ENCODE peak calls at places on chromosomes 7 and 10, in eight cellular contexts. One of them, this sample, is unnamed.

GRCh38 chr10:94358480-94358879 is 4.3 kb downstream of the NOC3L start:
- DNase-seq in cardiac fibroblast: peak; percentile 91
- DNase-seq in fibroblast of lung: peak; percentile 96
- DNase-seq in IMR-90: peak; percentile 96
- DNase-seq in uterus: no peak
- DNase-seq in H7: no peak
- DNase-seq in OCI-LY7: no peak
- DNase-seq in A549: no peak
- DNase-seq in this sample: peak; percentile 65

GRCh38 chr7:132318338-132319318 is 257.6 kb downstream of the PLXNA4 start:
- DNase-seq in IMR-90: peak; percentile 72
- DNase-seq in OCI-LY7: peak; percentile 74
- DNase-seq in uterus: peak; percentile 83
- DNase-seq in fibroblast of lung: peak; percentile 78
- DNase-seq in A549: peak; percentile 93
- DNase-seq in cardiac fibroblast: peak; percentile 83
- DNase-seq in H7: peak; percentile 91
- DNase-seq in this sample: peak; percentile 53

GRCh38 chr7:29508608-29509007 is 55.0 kb upstream of the PRR15 start:
- DNase-seq in uterus: no peak
- DNase-seq in OCI-LY7: no peak
- DNase-seq in IMR-90: no peak
- DNase-seq in H7: no peak
- DNase-seq in cardiac fibroblast: no peak
- DNase-seq in fibroblast of lung: no peak
- DNase-seq in A549: no peak
- DNase-seq in this sample: no peak

GRCh38 chr7:30142710-30143109 is 7.9 kb downstream of the MTURN start:
- DNase-seq in uterus: peak; percentile 33
- DNase-seq in IMR-90: peak; percentile 19
- DNase-seq in OCI-LY7: no peak
- DNase-seq in H7: no peak
- DNase-seq in cardiac fibroblast: peak; percentile 70
- DNase-seq in fibroblast of lung: peak; percentile 79
- DNase-seq in A549: no peak
- DNase-seq in this sample: peak; percentile 47

GRCh38 chr7:140390466-140391190 is 7.7 kb downstream of the SLC37A3 start:
- DNase-seq in uterus: no peak
- DNase-seq in IMR-90: peak; percentile 22
- DNase-seq in OCI-LY7: peak; percentile 65
- DNase-seq in fibroblast of lung: peak; percentile 54
- DNase-seq in A549: no peak
- DNase-seq in H7: no peak
- DNase-seq in cardiac fibroblast: peak; percentile 23
- DNase-seq in this sample: no peak

GRCh38 chr7:3112499-3113134 is 69.0 kb upstream of the CARD11 start:
- DNase-seq in H7: no peak
- DNase-seq in IMR-90: no peak
- DNase-seq in A549: no peak
- DNase-seq in fibroblast of lung: no peak
- DNase-seq in cardiac fibroblast: no peak
- DNase-seq in uterus: no peak
- DNase-seq in OCI-LY7: no peak
- DNase-seq in this sample: no peak

GRCh38 chr10:87652261-87652660 is 7.4 kb upstream of the PAPSS2 start:
- DNase-seq in OCI-LY7: no peak
- DNase-seq in IMR-90: no peak
- DNase-seq in H7: no peak
- DNase-seq in uterus: no peak
- DNase-seq in A549: no peak
- DNase-seq in cardiac fibroblast: no peak
- DNase-seq in fibroblast of lung: no peak
- DNase-seq in this sample: no peak

GRCh38 chr10:3806603-3807002 is 21.6 kb upstream of the KLF6 start:
- DNase-seq in fibroblast of lung: peak; percentile 96
- DNase-seq in uterus: no peak
- DNase-seq in OCI-LY7: peak; percentile 42
- DNase-seq in H7: no peak
- DNase-seq in IMR-90: peak; percentile 94
- DNase-seq in cardiac fibroblast: peak; percentile 96
- DNase-seq in A549: no peak
- DNase-seq in this sample: peak; percentile 79

GRCh38 chr10:97356318-97356914 is 21.9 kb upstream of the FRAT2 start:
- DNase-seq in OCI-LY7: peak; percentile 53
- DNase-seq in uterus: no peak
- DNase-seq in IMR-90: no peak
- DNase-seq in H7: no peak
- DNase-seq in A549: no peak
- DNase-seq in cardiac fibroblast: no peak
- DNase-seq in fibroblast of lung: no peak
- DNase-seq in this sample: no peak

GRCh38 chr10:1824928-1825327 is 87.6 kb upstream of the ADARB2 start:
- DNase-seq in uterus: no peak
- DNase-seq in H7: no peak
- DNase-seq in A549: no peak
- DNase-seq in OCI-LY7: peak; percentile 85
- DNase-seq in fibroblast of lung: no peak
- DNase-seq in cardiac fibroblast: no peak
- DNase-seq in IMR-90: no peak
- DNase-seq in this sample: no peak

GRCh38 chr10:35758086-35758485 is 116.0 kb upstream of the FZD8 start:
- DNase-seq in OCI-LY7: no peak
- DNase-seq in uterus: peak; percentile 27
- DNase-seq in A549: no peak
- DNase-seq in IMR-90: no peak
- DNase-seq in H7: no peak
- DNase-seq in fibroblast of lung: no peak
- DNase-seq in cardiac fibroblast: peak; percentile 35
- DNase-seq in this sample: no peak

GRCh38 chr7:26188291-26188999 is 12.1 kb downstream of the HNRNPA2B1 start:
- DNase-seq in cardiac fibroblast: no peak
- DNase-seq in IMR-90: no peak
- DNase-seq in fibroblast of lung: no peak
- DNase-seq in uterus: no peak
- DNase-seq in OCI-LY7: no peak
- DNase-seq in H7: peak; percentile 17
- DNase-seq in A549: no peak
- DNase-seq in this sample: no peak

GRCh38 chr10:132793871-132794849 is 8.2 kb upstream of the NKX6-2 start:
- DNase-seq in fibroblast of lung: no peak
- DNase-seq in A549: no peak
- DNase-seq in OCI-LY7: no peak
- DNase-seq in H7: peak; percentile 80
- DNase-seq in cardiac fibroblast: no peak
- DNase-seq in uterus: no peak
- DNase-seq in IMR-90: no peak
- DNase-seq in this sample: no peak

GRCh38 chr7:1236132-1236655 is 3.5 kb downstream of the UNCX start:
- DNase-seq in A549: no peak
- DNase-seq in IMR-90: no peak
- DNase-seq in fibroblast of lung: no peak
- DNase-seq in OCI-LY7: no peak
- DNase-seq in uterus: no peak
- DNase-seq in cardiac fibroblast: no peak
- DNase-seq in H7: peak; percentile 89
- DNase-seq in this sample: peak; percentile 49

GRCh38 chr10:105800626-105801025 is 1159.5 kb downstream of the SORCS3 start:
- DNase-seq in uterus: no peak
- DNase-seq in fibroblast of lung: peak; percentile 43
- DNase-seq in IMR-90: no peak
- DNase-seq in cardiac fibroblast: no peak
- DNase-seq in H7: no peak
- DNase-seq in OCI-LY7: no peak
- DNase-seq in A549: no peak
- DNase-seq in this sample: peak; percentile 82

GRCh38 chr7:50837965-50838364 is 55.3 kb upstream of the GRB10 start:
- DNase-seq in IMR-90: peak; percentile 89
- DNase-seq in uterus: no peak
- DNase-seq in fibroblast of lung: peak; percentile 93
- DNase-seq in A549: peak; percentile 43
- DNase-seq in OCI-LY7: no peak
- DNase-seq in cardiac fibroblast: peak; percentile 98
- DNase-seq in H7: no peak
- DNase-seq in this sample: peak; percentile 65

GRCh38 chr7:24498439-24498838 is 74.8 kb upstream of the PALS2 start:
- DNase-seq in uterus: no peak
- DNase-seq in H7: no peak
- DNase-seq in fibroblast of lung: no peak
- DNase-seq in OCI-LY7: no peak
- DNase-seq in IMR-90: no peak
- DNase-seq in cardiac fibroblast: no peak
- DNase-seq in A549: no peak
- DNase-seq in this sample: no peak

GRCh38 chr7:41870505-41871138 is 167.7 kb upstream of the INHBA start:
- DNase-seq in A549: no peak
- DNase-seq in cardiac fibroblast: peak; percentile 54
- DNase-seq in OCI-LY7: no peak
- DNase-seq in uterus: no peak
- DNase-seq in H7: no peak
- DNase-seq in IMR-90: peak; percentile 76
- DNase-seq in fibroblast of lung: peak; percentile 25
- DNase-seq in this sample: no peak

GRCh38 chr7:128167791-128168666 is 73.0 kb upstream of the LEP start:
- DNase-seq in uterus: no peak
- DNase-seq in IMR-90: no peak
- DNase-seq in H7: peak; percentile 75
- DNase-seq in OCI-LY7: no peak
- DNase-seq in fibroblast of lung: no peak
- DNase-seq in cardiac fibroblast: no peak
- DNase-seq in A549: no peak
- DNase-seq in this sample: no peak

GRCh38 chr10:33669861-33670385 is 335.5 kb upstream of the NRP1 start:
- DNase-seq in fibroblast of lung: no peak
- DNase-seq in uterus: no peak
- DNase-seq in OCI-LY7: no peak
- DNase-seq in H7: no peak
- DNase-seq in cardiac fibroblast: no peak
- DNase-seq in IMR-90: no peak
- DNase-seq in A549: no peak
- DNase-seq in this sample: no peak

GRCh38 chr7:131004371-131004770 is 270.4 kb upstream of the KLF14 start:
- DNase-seq in cardiac fibroblast: no peak
- DNase-seq in fibroblast of lung: no peak
- DNase-seq in A549: no peak
- DNase-seq in OCI-LY7: no peak
- DNase-seq in H7: no peak
- DNase-seq in uterus: no peak
- DNase-seq in IMR-90: no peak
- DNase-seq in this sample: no peak

GRCh38 chr7:45242261-45242660 is 84.7 kb downstream of the RAMP3 start:
- DNase-seq in cardiac fibroblast: no peak
- DNase-seq in H7: no peak
- DNase-seq in fibroblast of lung: no peak
- DNase-seq in A549: no peak
- DNase-seq in IMR-90: no peak
- DNase-seq in OCI-LY7: no peak
- DNase-seq in uterus: no peak
- DNase-seq in this sample: no peak

GRCh38 chr7:142248-142955 is 50.0 kb upstream of the FAM20C start:
- DNase-seq in A549: no peak
- DNase-seq in fibroblast of lung: no peak
- DNase-seq in cardiac fibroblast: no peak
- DNase-seq in OCI-LY7: no peak
- DNase-seq in H7: no peak
- DNase-seq in uterus: peak; percentile 53
- DNase-seq in IMR-90: no peak
- DNase-seq in this sample: peak; percentile 19

DNA sequence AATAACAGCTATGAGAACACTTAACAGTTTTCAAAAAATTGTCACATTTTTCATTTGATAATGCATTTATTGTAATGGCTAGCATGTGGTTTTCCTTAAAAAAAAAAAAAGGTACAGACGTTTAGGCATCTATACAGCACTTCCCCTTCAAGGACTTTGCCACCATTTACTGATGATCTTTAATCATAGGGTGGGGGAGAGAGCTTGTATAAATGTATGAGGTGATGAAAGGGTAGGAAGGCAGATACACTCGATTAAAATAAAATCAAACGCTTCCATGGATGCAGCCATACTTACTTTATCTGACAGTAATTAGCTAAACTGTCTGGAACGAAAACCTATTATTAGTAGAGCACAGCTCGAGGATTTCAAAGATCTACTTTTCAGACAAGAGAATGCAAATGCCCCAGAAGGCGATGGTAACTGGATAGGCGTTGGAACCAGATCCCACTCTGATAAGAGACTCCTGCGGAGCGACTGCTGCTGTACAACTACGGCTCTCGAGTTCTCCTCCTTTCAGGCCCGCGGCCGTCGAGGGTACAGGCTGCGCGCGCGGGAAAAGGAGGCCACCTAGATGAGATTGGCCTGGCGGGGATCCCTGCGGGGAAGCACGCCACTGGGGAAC is 3.1 kb upstream of the NKX2-3 start:
- DNase-seq in fibroblast of lung: no peak
- DNase-seq in uterus: no peak
- DNase-seq in IMR-90: no peak
- DNase-seq in OCI-LY7: no peak
- DNase-seq in cardiac fibroblast: no peak
- DNase-seq in H7: no peak
- DNase-seq in A549: no peak
- DNase-seq in this sample: no peak
- H3K4me3 ChIP-seq in fibroblast of lung: no peak overlapping the region
- H3K4me3 ChIP-seq in uterus: no peak overlapping the region
- H3K4me3 ChIP-seq in IMR-90: no peak overlapping the region
- H3K4me3 ChIP-seq in OCI-LY7: no peak overlapping the region
- H3K4me3 ChIP-seq in cardiac fibroblast: no peak overlapping the region
- H3K4me3 ChIP-seq in H7: no peak overlapping the region
- H3K4me3 ChIP-seq in A549: no peak overlapping the region
- H3K4me3 ChIP-seq in this sample: no peak overlapping the region

GRCh38 chr10:6348091-6348862 is 145.5 kb downstream of the PFKFB3 start:
- DNase-seq in H7: no peak
- DNase-seq in fibroblast of lung: peak; percentile 70
- DNase-seq in uterus: no peak
- DNase-seq in cardiac fibroblast: no peak
- DNase-seq in OCI-LY7: peak; percentile 98
- DNase-seq in A549: no peak
- DNase-seq in IMR-90: no peak
- DNase-seq in this sample: no peak
- H3K4me3 ChIP-seq in H7: no peak overlapping the region
- H3K4me3 ChIP-seq in fibroblast of lung: no peak overlapping the region
- H3K4me3 ChIP-seq in uterus: no peak overlapping the region
- H3K4me3 ChIP-seq in cardiac fibroblast: no peak overlapping the region
- H3K4me3 ChIP-seq in OCI-LY7: peak overlapping the region; percentile 65
- H3K4me3 ChIP-seq in A549: no peak overlapping the region
- H3K4me3 ChIP-seq in IMR-90: no peak overlapping the region
- H3K4me3 ChIP-seq in this sample: no peak overlapping the region

GRCh38 chr7:6228865-6229264 is 43.6 kb downstream of the CYTH3 start:
- DNase-seq in OCI-LY7: peak; percentile 67
- DNase-seq in H7: no peak
- DNase-seq in fibroblast of lung: peak; percentile 37
- DNase-seq in A549: no peak
- DNase-seq in cardiac fibroblast: peak; percentile 76
- DNase-seq in IMR-90: peak; percentile 74
- DNase-seq in uterus: no peak
- DNase-seq in this sample: no peak
- H3K4me3 ChIP-seq in OCI-LY7: no peak overlapping the region
- H3K4me3 ChIP-seq in H7: no peak overlapping the region
- H3K4me3 ChIP-seq in fibroblast of lung: peak overlapping the region; percentile 1
- H3K4me3 ChIP-seq in A549: no peak overlapping the region
- H3K4me3 ChIP-seq in cardiac fibroblast: no peak overlapping the region
- H3K4me3 ChIP-seq in IMR-90: no peak overlapping the region
- H3K4me3 ChIP-seq in uterus: no peak overlapping the region
- H3K4me3 ChIP-seq in this sample: no peak overlapping the region

GRCh38 chr7:15197359-15197977 is 294.9 kb upstream of the DGKB start:
- DNase-seq in OCI-LY7: no peak
- DNase-seq in IMR-90: no peak
- DNase-seq in uterus: no peak
- DNase-seq in A549: no peak
- DNase-seq in H7: no peak
- DNase-seq in cardiac fibroblast: peak; percentile 2
- DNase-seq in fibroblast of lung: peak; percentile 11
- DNase-seq in this sample: no peak
- H3K4me3 ChIP-seq in OCI-LY7: no peak overlapping the region
- H3K4me3 ChIP-seq in IMR-90: no peak overlapping the region
- H3K4me3 ChIP-seq in uterus: no peak overlapping the region
- H3K4me3 ChIP-seq in A549: no peak overlapping the region
- H3K4me3 ChIP-seq in H7: no peak overlapping the region
- H3K4me3 ChIP-seq in cardiac fibroblast: no peak overlapping the region
- H3K4me3 ChIP-seq in fibroblast of lung: no peak overlapping the region
- H3K4me3 ChIP-seq in this sample: no peak overlapping the region